ENCODE peak calls at places on chromosomes 4 and X, in eight cellular contexts. P is OCI-M1, T is H4, Q is HEK293T, A is ELR, H is omental fat pad, O is A549, K is germinal center. U is an unnamed sample.

GRCh38 chr4:76305033-76305687 is 1.4 kb upstream of the STBD1 start:
- DNase-seq in H (no peak), P (no peak), A (no peak), Q (no peak), O (no peak), K (no peak), T (no peak), U (no peak)

GRCh38 chr4:57109847-57110634 is at the start of gene IGFBP7:
- DNase-seq in T (no peak), P (peak), H (no peak), A (peak), K (peak), O (no peak), Q (peak), U (peak)

GRCh38 chr4:174136013-174136412 is 147.5 kb downstream of the FBXO8 start:
- DNase-seq in T (no peak), A (peak), K (no peak), P (no peak), H (no peak), O (no peak), Q (no peak), U (peak)

GRCh38 chr4:113303315-113303714 is 253.9 kb downstream of the ANK2 start:
- DNase-seq in T (no peak), O (no peak), Q (no peak), H (no peak), A (no peak), P (no peak), K (no peak), U (no peak)

GRCh38 chrX:31608651-31609050 is 536.8 kb upstream of the FTHL17 start:
- DNase-seq in A (no peak), P (no peak), H (no peak), O (no peak), Q (no peak), K (no peak), T (no peak), U (no peak)

GRCh38 chr4:156291317-156291716 is 337.7 kb upstream of the CTSO start:
- DNase-seq in P (peak), K (no peak), H (no peak), A (peak), Q (no peak), T (no peak), O (no peak), U (peak)

GRCh38 chr4:114264452-114264851 is 285.0 kb upstream of the ARSJ start:
- DNase-seq in P (no peak), K (no peak), O (no peak), A (no peak), T (no peak), H (no peak), Q (no peak), U (no peak)

GRCh38 chrX:129577473-129577872 is 37.4 kb downstream of the OCRL start:
- DNase-seq in T (peak), P (peak), H (no peak), K (no peak), Q (no peak), A (peak), O (no peak), U (peak)

U was measured in adipocyte.